ENCODE peak calls at places on chromosome 1, in seven cellular contexts. One of them, this sample, is unnamed.

GRCh38 chr1:238088891-238089290 is 198.2 kb upstream of the ZP4 start:
- DNase-seq in hepatocyte: no peak
- DNase-seq in stimulated activated CD4-positive, alpha-beta T cell treated with anti-CD3 and anti-CD28 coated beads, Interleukin-12 subunit alpha, Interleukin-12 subunit beta, amount 100 ng/mL, for 48 hours: no peak
- DNase-seq in CD4-positive, alpha-beta memory T cell: no peak
- DNase-seq in amniotic stem cell: no peak
- DNase-seq in NCI-H774: peak; percentile 45
- DNase-seq in RWPE1: peak; percentile 3
- DNase-seq in this sample: no peak

GRCh38 chr1:94265011-94265422 is 27.6 kb upstream of the ARHGAP29 start:
- DNase-seq in hepatocyte: no peak
- DNase-seq in stimulated activated CD4-positive, alpha-beta T cell treated with anti-CD3 and anti-CD28 coated beads, Interleukin-12 subunit alpha, Interleukin-12 subunit beta, amount 100 ng/mL, for 48 hours: no peak
- DNase-seq in CD4-positive, alpha-beta memory T cell: no peak
- DNase-seq in amniotic stem cell: no peak
- DNase-seq in NCI-H774: no peak
- DNase-seq in RWPE1: no peak
- DNase-seq in this sample: no peak

GRCh38 chr1:56527548-56528302 is 51.6 kb downstream of the PLPP3 start:
- DNase-seq in hepatocyte: no peak
- DNase-seq in stimulated activated CD4-positive, alpha-beta T cell treated with anti-CD3 and anti-CD28 coated beads, Interleukin-12 subunit alpha, Interleukin-12 subunit beta, amount 100 ng/mL, for 48 hours: no peak
- DNase-seq in CD4-positive, alpha-beta memory T cell: no peak
- DNase-seq in amniotic stem cell: no peak
- DNase-seq in NCI-H774: no peak
- DNase-seq in RWPE1: no peak
- DNase-seq in this sample: no peak

GRCh38 chr1:3819626-3820245 is 23.4 kb upstream of the LRRC47 start:
- DNase-seq in hepatocyte: no peak
- DNase-seq in stimulated activated CD4-positive, alpha-beta T cell treated with anti-CD3 and anti-CD28 coated beads, Interleukin-12 subunit alpha, Interleukin-12 subunit beta, amount 100 ng/mL, for 48 hours: no peak
- DNase-seq in CD4-positive, alpha-beta memory T cell: no peak
- DNase-seq in amniotic stem cell: no peak
- DNase-seq in NCI-H774: no peak
- DNase-seq in RWPE1: peak; percentile 26
- DNase-seq in this sample: no peak

GRCh38 chr1:180169641-180170155 is 15.0 kb downstream of the QSOX1 start:
- DNase-seq in hepatocyte: no peak
- DNase-seq in stimulated activated CD4-positive, alpha-beta T cell treated with anti-CD3 and anti-CD28 coated beads, Interleukin-12 subunit alpha, Interleukin-12 subunit beta, amount 100 ng/mL, for 48 hours: no peak
- DNase-seq in CD4-positive, alpha-beta memory T cell: no peak
- DNase-seq in amniotic stem cell: no peak
- DNase-seq in NCI-H774: no peak
- DNase-seq in RWPE1: no peak
- DNase-seq in this sample: no peak

GRCh38 chr1:178941261-178941689 is 70.4 kb upstream of the ANGPTL1 start:
- DNase-seq in hepatocyte: no peak
- DNase-seq in stimulated activated CD4-positive, alpha-beta T cell treated with anti-CD3 and anti-CD28 coated beads, Interleukin-12 subunit alpha, Interleukin-12 subunit beta, amount 100 ng/mL, for 48 hours: no peak
- DNase-seq in CD4-positive, alpha-beta memory T cell: no peak
- DNase-seq in amniotic stem cell: no peak
- DNase-seq in NCI-H774: no peak
- DNase-seq in RWPE1: no peak
- DNase-seq in this sample: no peak

GRCh38 chr1:165645654-165646366 is 14.8 kb downstream of the MGST3 start:
- DNase-seq in hepatocyte: peak; percentile 63
- DNase-seq in stimulated activated CD4-positive, alpha-beta T cell treated with anti-CD3 and anti-CD28 coated beads, Interleukin-12 subunit alpha, Interleukin-12 subunit beta, amount 100 ng/mL, for 48 hours: no peak
- DNase-seq in CD4-positive, alpha-beta memory T cell: peak; percentile 29
- DNase-seq in amniotic stem cell: no peak
- DNase-seq in NCI-H774: no peak
- DNase-seq in RWPE1: no peak
- DNase-seq in this sample: no peak

GRCh38 chr1:100265562-100265930 is 470 bp upstream of the RTCA start:
- DNase-seq in hepatocyte: peak; percentile 26
- DNase-seq in stimulated activated CD4-positive, alpha-beta T cell treated with anti-CD3 and anti-CD28 coated beads, Interleukin-12 subunit alpha, Interleukin-12 subunit beta, amount 100 ng/mL, for 48 hours: no peak
- DNase-seq in CD4-positive, alpha-beta memory T cell: no peak
- DNase-seq in amniotic stem cell: no peak
- DNase-seq in NCI-H774: no peak
- DNase-seq in RWPE1: no peak
- DNase-seq in this sample: no peak

GRCh38 chr1:204992499-204992898 is 50.5 kb upstream of the CNTN2 start:
- DNase-seq in hepatocyte: no peak
- DNase-seq in stimulated activated CD4-positive, alpha-beta T cell treated with anti-CD3 and anti-CD28 coated beads, Interleukin-12 subunit alpha, Interleukin-12 subunit beta, amount 100 ng/mL, for 48 hours: no peak
- DNase-seq in CD4-positive, alpha-beta memory T cell: no peak
- DNase-seq in amniotic stem cell: no peak
- DNase-seq in NCI-H774: no peak
- DNase-seq in RWPE1: no peak
- DNase-seq in this sample: no peak

GRCh38 chr1:240145120-240145519 is 53.4 kb downstream of the FMN2 start:
- DNase-seq in hepatocyte: no peak
- DNase-seq in stimulated activated CD4-positive, alpha-beta T cell treated with anti-CD3 and anti-CD28 coated beads, Interleukin-12 subunit alpha, Interleukin-12 subunit beta, amount 100 ng/mL, for 48 hours: no peak
- DNase-seq in CD4-positive, alpha-beta memory T cell: no peak
- DNase-seq in amniotic stem cell: no peak
- DNase-seq in NCI-H774: no peak
- DNase-seq in RWPE1: no peak
- DNase-seq in this sample: no peak

GRCh38 chr1:66012076-66012769 is 219.5 kb downstream of the PDE4B start:
- DNase-seq in hepatocyte: no peak
- DNase-seq in stimulated activated CD4-positive, alpha-beta T cell treated with anti-CD3 and anti-CD28 coated beads, Interleukin-12 subunit alpha, Interleukin-12 subunit beta, amount 100 ng/mL, for 48 hours: no peak
- DNase-seq in CD4-positive, alpha-beta memory T cell: no peak
- DNase-seq in amniotic stem cell: no peak
- DNase-seq in NCI-H774: no peak
- DNase-seq in RWPE1: no peak
- DNase-seq in this sample: no peak

GRCh38 chr1:3530086-3530930 is 75.8 kb downstream of the ARHGEF16 start:
- DNase-seq in hepatocyte: peak; percentile 56
- DNase-seq in stimulated activated CD4-positive, alpha-beta T cell treated with anti-CD3 and anti-CD28 coated beads, Interleukin-12 subunit alpha, Interleukin-12 subunit beta, amount 100 ng/mL, for 48 hours: no peak
- DNase-seq in CD4-positive, alpha-beta memory T cell: no peak
- DNase-seq in amniotic stem cell: no peak
- DNase-seq in NCI-H774: no peak
- DNase-seq in RWPE1: peak; percentile 48
- DNase-seq in this sample: peak; percentile 9

This sample was measured in HS-5.